ENCODE peak calls at places on chromosomes 6 and 20, in six cellular contexts. One of them, this sample, is unnamed.

GRCh38 chr6:39051399-39052122 is 3.0 kb downstream of the GLP1R start:
- DNase-seq in left cardiac atrium: no peak
- DNase-seq in activated T-cell treated with anti-CD3 and anti-CD28 coated beads, Interleukin-2, amount 50 U/mL, for 72 hours: no peak
- DNase-seq in G401: no peak
- DNase-seq in GM12864: no peak
- DNase-seq in cardiac fibroblast: no peak
- DNase-seq in this sample: peak

GRCh38 chr6:43910638-43911353 is 140.8 kb downstream of the VEGFA start:
- DNase-seq in activated T-cell treated with anti-CD3 and anti-CD28 coated beads, Interleukin-2, amount 50 U/mL, for 72 hours: no peak
- DNase-seq in GM12864: no peak
- DNase-seq in cardiac fibroblast: peak
- DNase-seq in left cardiac atrium: no peak
- DNase-seq in G401: no peak
- DNase-seq in this sample: no peak

GRCh38 chr6:116866281-116866871 is 10.7 kb upstream of the RFX6 start:
- DNase-seq in activated T-cell treated with anti-CD3 and anti-CD28 coated beads, Interleukin-2, amount 50 U/mL, for 72 hours: no peak
- DNase-seq in cardiac fibroblast: no peak
- DNase-seq in left cardiac atrium: no peak
- DNase-seq in G401: no peak
- DNase-seq in GM12864: no peak
- DNase-seq in this sample: no peak

GRCh38 chr20:46709459-46710148 is at the start of gene SLC2A10:
- DNase-seq in GM12864: no peak
- DNase-seq in cardiac fibroblast: peak
- DNase-seq in G401: no peak
- DNase-seq in left cardiac atrium: peak
- DNase-seq in activated T-cell treated with anti-CD3 and anti-CD28 coated beads, Interleukin-2, amount 50 U/mL, for 72 hours: peak
- DNase-seq in this sample: no peak

GRCh38 chr6:92577077-92577719 is 842.2 kb downstream of the EPHA7 start:
- DNase-seq in activated T-cell treated with anti-CD3 and anti-CD28 coated beads, Interleukin-2, amount 50 U/mL, for 72 hours: no peak
- DNase-seq in GM12864: no peak
- DNase-seq in cardiac fibroblast: peak
- DNase-seq in left cardiac atrium: no peak
- DNase-seq in G401: no peak
- DNase-seq in this sample: no peak

GRCh38 chr6:33277663-33278391 is 904 bp downstream of the B3GALT4 start:
- DNase-seq in GM12864: no peak
- DNase-seq in G401: peak
- DNase-seq in cardiac fibroblast: no peak
- DNase-seq in activated T-cell treated with anti-CD3 and anti-CD28 coated beads, Interleukin-2, amount 50 U/mL, for 72 hours: peak
- DNase-seq in left cardiac atrium: no peak
- DNase-seq in this sample: peak

GRCh38 chr6:170286934-170287265 is 4.0 kb downstream of the DLL1 start:
- DNase-seq in cardiac fibroblast: no peak
- DNase-seq in G401: no peak
- DNase-seq in activated T-cell treated with anti-CD3 and anti-CD28 coated beads, Interleukin-2, amount 50 U/mL, for 72 hours: no peak
- DNase-seq in GM12864: no peak
- DNase-seq in left cardiac atrium: no peak
- DNase-seq in this sample: no peak

GRCh38 chr6:28373925-28374324 is 24.2 kb downstream of the ZKSCAN3 start:
- DNase-seq in left cardiac atrium: no peak
- DNase-seq in GM12864: no peak
- DNase-seq in G401: no peak
- DNase-seq in activated T-cell treated with anti-CD3 and anti-CD28 coated beads, Interleukin-2, amount 50 U/mL, for 72 hours: no peak
- DNase-seq in cardiac fibroblast: no peak
- DNase-seq in this sample: no peak

GRCh38 chr20:33316343-33316742 is 33.3 kb downstream of the BPIFB1 start:
- DNase-seq in activated T-cell treated with anti-CD3 and anti-CD28 coated beads, Interleukin-2, amount 50 U/mL, for 72 hours: no peak
- DNase-seq in G401: no peak
- DNase-seq in GM12864: no peak
- DNase-seq in left cardiac atrium: no peak
- DNase-seq in cardiac fibroblast: no peak
- DNase-seq in this sample: no peak

GRCh38 chr20:47866480-47866879 is 81.2 kb upstream of the SULF2 start:
- DNase-seq in cardiac fibroblast: no peak
- DNase-seq in left cardiac atrium: no peak
- DNase-seq in GM12864: no peak
- DNase-seq in G401: no peak
- DNase-seq in activated T-cell treated with anti-CD3 and anti-CD28 coated beads, Interleukin-2, amount 50 U/mL, for 72 hours: no peak
- DNase-seq in this sample: no peak

GRCh38 chr6:7439243-7439642 is 49.6 kb downstream of the RIOK1 start:
- DNase-seq in G401: no peak
- DNase-seq in cardiac fibroblast: no peak
- DNase-seq in left cardiac atrium: no peak
- DNase-seq in activated T-cell treated with anti-CD3 and anti-CD28 coated beads, Interleukin-2, amount 50 U/mL, for 72 hours: no peak
- DNase-seq in GM12864: no peak
- DNase-seq in this sample: no peak